ENCODE peak calls at places on chromosomes 16 and 17, in seven cellular contexts. One of them, this sample, is unnamed.

GRCh38 chr16:86609115-86609514 is 30.8 kb downstream of the FOXL1 start:
- DNase-seq in cardiac fibroblast: peak
- DNase-seq in thoracic aorta: no peak
- DNase-seq in MM.1S: no peak
- DNase-seq in esophagus squamous epithelium: no peak
- DNase-seq in IMR-90: peak
- DNase-seq in pancreas: no peak
- DNase-seq in this sample: peak

GRCh38 chr17:33291248-33292183 is 1.6 kb downstream of the ASIC2 start:
- DNase-seq in cardiac fibroblast: peak
- DNase-seq in thoracic aorta: no peak
- DNase-seq in MM.1S: no peak
- DNase-seq in esophagus squamous epithelium: no peak
- DNase-seq in IMR-90: peak
- DNase-seq in pancreas: peak
- DNase-seq in this sample: no peak

GRCh38 chr17:34997355-34997862 is 17.1 kb downstream of the LIG3 start:
- DNase-seq in cardiac fibroblast: peak
- DNase-seq in thoracic aorta: no peak
- DNase-seq in MM.1S: no peak
- DNase-seq in esophagus squamous epithelium: no peak
- DNase-seq in IMR-90: peak
- DNase-seq in pancreas: no peak
- DNase-seq in this sample: peak

GRCh38 chr16:19316846-19317245 is 31.3 kb downstream of the CLEC19A start:
- DNase-seq in cardiac fibroblast: no peak
- DNase-seq in thoracic aorta: no peak
- DNase-seq in MM.1S: no peak
- DNase-seq in esophagus squamous epithelium: no peak
- DNase-seq in IMR-90: no peak
- DNase-seq in pancreas: no peak
- DNase-seq in this sample: no peak

GRCh38 chr16:66551362-66551761 is 1.0 kb upstream of the CKLF start:
- DNase-seq in cardiac fibroblast: no peak
- DNase-seq in thoracic aorta: no peak
- DNase-seq in MM.1S: peak
- DNase-seq in esophagus squamous epithelium: no peak
- DNase-seq in IMR-90: peak
- DNase-seq in pancreas: no peak
- DNase-seq in this sample: no peak

GRCh38 chr17:48310748-48311213 is 119.2 kb downstream of the SKAP1 start:
- DNase-seq in cardiac fibroblast: no peak
- DNase-seq in thoracic aorta: no peak
- DNase-seq in MM.1S: no peak
- DNase-seq in esophagus squamous epithelium: no peak
- DNase-seq in IMR-90: no peak
- DNase-seq in pancreas: no peak
- DNase-seq in this sample: no peak

GRCh38 chr17:80053102-80053501 is 16.7 kb downstream of the CCDC40 start:
- DNase-seq in cardiac fibroblast: no peak
- DNase-seq in thoracic aorta: no peak
- DNase-seq in MM.1S: no peak
- DNase-seq in esophagus squamous epithelium: no peak
- DNase-seq in IMR-90: no peak
- DNase-seq in pancreas: no peak
- DNase-seq in this sample: no peak

GRCh38 chr17:27549251-27549919 is 81.6 kb upstream of the LGALS9 start:
- DNase-seq in cardiac fibroblast: peak
- DNase-seq in thoracic aorta: no peak
- DNase-seq in MM.1S: no peak
- DNase-seq in esophagus squamous epithelium: no peak
- DNase-seq in IMR-90: no peak
- DNase-seq in pancreas: peak
- DNase-seq in this sample: no peak

GRCh38 chr17:79294459-79295071 is 219.9 kb downstream of the ENGASE start:
- DNase-seq in cardiac fibroblast: peak
- DNase-seq in thoracic aorta: no peak
- DNase-seq in MM.1S: peak
- DNase-seq in esophagus squamous epithelium: no peak
- DNase-seq in IMR-90: peak
- DNase-seq in pancreas: peak
- DNase-seq in this sample: peak

GRCh38 chr16:22948058-22948602 is 134.2 kb downstream of the HS3ST2 start:
- DNase-seq in cardiac fibroblast: no peak
- DNase-seq in thoracic aorta: no peak
- DNase-seq in MM.1S: no peak
- DNase-seq in esophagus squamous epithelium: no peak
- DNase-seq in IMR-90: no peak
- DNase-seq in pancreas: no peak
- DNase-seq in this sample: no peak

GRCh38 chr16:1045363-1046270 is 26.9 kb upstream of the SSTR5 start:
- DNase-seq in cardiac fibroblast: no peak
- DNase-seq in thoracic aorta: no peak
- DNase-seq in MM.1S: no peak
- DNase-seq in esophagus squamous epithelium: no peak
- DNase-seq in IMR-90: no peak
- DNase-seq in pancreas: no peak
- DNase-seq in this sample: no peak

GRCh38 chr17:3970668-3971067 is 6.4 kb upstream of the ATP2A3 start:
- DNase-seq in cardiac fibroblast: no peak
- DNase-seq in thoracic aorta: no peak
- DNase-seq in MM.1S: no peak
- DNase-seq in esophagus squamous epithelium: no peak
- DNase-seq in IMR-90: no peak
- DNase-seq in pancreas: no peak
- DNase-seq in this sample: no peak

GRCh38 chr16:15494231-15494630 is 59.8 kb downstream of the BMERB1 start:
- DNase-seq in cardiac fibroblast: no peak
- DNase-seq in thoracic aorta: no peak
- DNase-seq in MM.1S: no peak
- DNase-seq in esophagus squamous epithelium: no peak
- DNase-seq in IMR-90: peak
- DNase-seq in pancreas: no peak
- DNase-seq in this sample: peak

GRCh38 chr16:85722066-85722465 is 28.8 kb downstream of the C16orf74 start:
- DNase-seq in cardiac fibroblast: no peak
- DNase-seq in thoracic aorta: no peak
- DNase-seq in MM.1S: no peak
- DNase-seq in esophagus squamous epithelium: no peak
- DNase-seq in IMR-90: no peak
- DNase-seq in pancreas: no peak
- DNase-seq in this sample: no peak

GRCh38 chr17:76517638-76518038 is 16.4 kb upstream of the RHBDF2 start:
- DNase-seq in cardiac fibroblast: no peak
- DNase-seq in thoracic aorta: no peak
- DNase-seq in MM.1S: no peak
- DNase-seq in esophagus squamous epithelium: no peak
- DNase-seq in IMR-90: no peak
- DNase-seq in pancreas: no peak
- DNase-seq in this sample: no peak

GRCh38 chr17:76353004-76353598 is 615 bp downstream of the PRPSAP1 start:
- DNase-seq in cardiac fibroblast: no peak
- DNase-seq in thoracic aorta: no peak
- DNase-seq in MM.1S: no peak
- DNase-seq in esophagus squamous epithelium: no peak
- DNase-seq in IMR-90: no peak
- DNase-seq in pancreas: peak
- DNase-seq in this sample: no peak

GRCh38 chr17:42276609-42277341 is 584 bp upstream of the STAT5B start:
- DNase-seq in cardiac fibroblast: peak
- DNase-seq in thoracic aorta: peak
- DNase-seq in MM.1S: no peak
- DNase-seq in esophagus squamous epithelium: no peak
- DNase-seq in IMR-90: peak
- DNase-seq in pancreas: peak
- DNase-seq in this sample: peak

GRCh38 chr16:80347002-80347401 is 193.8 kb upstream of the DYNLRB2 start:
- DNase-seq in cardiac fibroblast: no peak
- DNase-seq in thoracic aorta: no peak
- DNase-seq in MM.1S: no peak
- DNase-seq in esophagus squamous epithelium: no peak
- DNase-seq in IMR-90: no peak
- DNase-seq in pancreas: no peak
- DNase-seq in this sample: no peak

GRCh38 chr16:80337786-80338185 is 203.0 kb upstream of the DYNLRB2 start:
- DNase-seq in cardiac fibroblast: no peak
- DNase-seq in thoracic aorta: no peak
- DNase-seq in MM.1S: no peak
- DNase-seq in esophagus squamous epithelium: no peak
- DNase-seq in IMR-90: no peak
- DNase-seq in pancreas: no peak
- DNase-seq in this sample: no peak

GRCh38 chr16:80346160-80346632 is 194.6 kb upstream of the DYNLRB2 start:
- DNase-seq in cardiac fibroblast: peak
- DNase-seq in thoracic aorta: no peak
- DNase-seq in MM.1S: peak
- DNase-seq in esophagus squamous epithelium: no peak
- DNase-seq in IMR-90: no peak
- DNase-seq in pancreas: no peak
- DNase-seq in this sample: peak

GRCh38 chr16:80344570-80344969 is 196.2 kb upstream of the DYNLRB2 start:
- DNase-seq in cardiac fibroblast: no peak
- DNase-seq in thoracic aorta: no peak
- DNase-seq in MM.1S: no peak
- DNase-seq in esophagus squamous epithelium: no peak
- DNase-seq in IMR-90: no peak
- DNase-seq in pancreas: no peak
- DNase-seq in this sample: no peak

DNA sequence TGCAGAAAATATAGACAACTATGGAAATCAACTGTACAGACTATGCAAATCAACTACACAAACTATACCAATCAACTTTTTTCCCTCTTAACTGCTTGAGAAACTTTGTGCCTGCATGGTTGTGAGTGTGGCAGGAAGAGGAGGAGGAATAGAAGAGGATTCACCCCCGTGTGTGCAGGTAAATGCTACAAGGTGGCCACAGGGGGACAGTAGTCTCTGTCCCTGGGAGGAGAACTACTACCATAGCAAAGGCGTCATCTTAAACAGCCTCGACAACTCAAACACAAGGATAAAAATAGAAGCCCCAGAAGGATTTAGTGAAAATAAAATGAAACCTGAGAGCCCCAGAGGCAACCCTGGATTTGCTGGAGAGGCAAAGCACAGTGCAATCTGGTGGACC is 199.6 kb upstream of the DYNLRB2 start:
- DNase-seq in cardiac fibroblast: no peak
- DNase-seq in thoracic aorta: no peak
- DNase-seq in MM.1S: no peak
- DNase-seq in esophagus squamous epithelium: no peak
- DNase-seq in IMR-90: no peak
- DNase-seq in pancreas: no peak
- DNase-seq in this sample: no peak
- TF ChIP-seq CTCF in cardiac fibroblast: no peak
- TF ChIP-seq CTCF in thoracic aorta: no peak
- TF ChIP-seq CTCF in MM.1S: no peak
- TF ChIP-seq CTCF in esophagus squamous epithelium: no peak
- TF ChIP-seq CTCF in IMR-90: no peak
- TF ChIP-seq CTCF in pancreas: no peak
- TF ChIP-seq CTCF in this sample: no peak

GRCh38 chr16:20676867-20677266 is 20.6 kb downstream of the ACSM1 start:
- DNase-seq in cardiac fibroblast: no peak
- DNase-seq in thoracic aorta: no peak
- DNase-seq in MM.1S: no peak
- DNase-seq in esophagus squamous epithelium: no peak
- DNase-seq in IMR-90: no peak
- DNase-seq in pancreas: no peak
- DNase-seq in this sample: no peak
- TF ChIP-seq CTCF in cardiac fibroblast: no peak
- TF ChIP-seq CTCF in thoracic aorta: no peak
- TF ChIP-seq CTCF in MM.1S: no peak
- TF ChIP-seq CTCF in esophagus squamous epithelium: no peak
- TF ChIP-seq CTCF in IMR-90: no peak
- TF ChIP-seq CTCF in pancreas: no peak
- TF ChIP-seq CTCF in this sample: no peak

GRCh38 chr16:84044108-84044488 is 1.5 kb upstream of the SLC38A8 start:
- DNase-seq in cardiac fibroblast: peak
- DNase-seq in thoracic aorta: no peak
- DNase-seq in MM.1S: no peak
- DNase-seq in esophagus squamous epithelium: no peak
- DNase-seq in IMR-90: peak
- DNase-seq in pancreas: peak
- DNase-seq in this sample: no peak
- TF ChIP-seq CTCF in cardiac fibroblast: peak
- TF ChIP-seq CTCF in thoracic aorta: no peak
- TF ChIP-seq CTCF in MM.1S: peak
- TF ChIP-seq CTCF in esophagus squamous epithelium: no peak
- TF ChIP-seq CTCF in IMR-90: peak
- TF ChIP-seq CTCF in pancreas: no peak
- TF ChIP-seq CTCF in this sample: peak

DNA sequence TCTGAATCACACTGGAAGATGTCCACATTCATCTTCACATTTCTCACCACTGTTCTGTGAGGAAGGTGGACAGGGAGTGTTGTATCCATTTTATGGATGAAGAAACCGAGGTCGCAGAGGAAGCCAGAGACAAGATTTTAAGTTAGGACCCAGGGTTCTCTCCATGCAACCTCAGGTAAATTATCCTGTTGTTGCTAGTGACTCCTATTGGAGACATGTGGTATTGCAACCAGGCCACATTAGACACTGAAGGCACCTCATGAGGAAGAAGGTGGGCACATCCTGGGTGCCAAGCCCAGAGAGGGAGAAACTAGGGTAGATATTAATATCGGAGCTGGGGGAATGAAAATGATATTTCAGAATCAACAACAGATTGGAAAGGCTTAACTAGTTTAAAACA is 8.5 kb upstream of the WNT9B start:
- DNase-seq in cardiac fibroblast: no peak
- DNase-seq in thoracic aorta: no peak
- DNase-seq in MM.1S: no peak
- DNase-seq in esophagus squamous epithelium: no peak
- DNase-seq in IMR-90: no peak
- DNase-seq in pancreas: no peak
- DNase-seq in this sample: no peak
- TF ChIP-seq CTCF in cardiac fibroblast: peak
- TF ChIP-seq CTCF in thoracic aorta: peak
- TF ChIP-seq CTCF in MM.1S: peak
- TF ChIP-seq CTCF in esophagus squamous epithelium: no peak
- TF ChIP-seq CTCF in IMR-90: peak
- TF ChIP-seq CTCF in pancreas: no peak
- TF ChIP-seq CTCF in this sample: peak